ENCODE peak calls at places on chromosome 9, in six cellular contexts. One of them, this sample, is unnamed.

GRCh38 chr9:38029923-38030638 is 38.9 kb downstream of the SHB start:
- DNase-seq in GM12878: no peak
- DNase-seq in GM12891: no peak
- DNase-seq in HepG2: no peak
- DNase-seq in K562: no peak
- DNase-seq in H1: no peak
- DNase-seq in this sample: no peak

GRCh38 chr9:3689555-3689954 is 163.8 kb upstream of the RFX3 start:
- DNase-seq in GM12878: no peak
- DNase-seq in GM12891: no peak
- DNase-seq in HepG2: no peak
- DNase-seq in K562: no peak
- DNase-seq in H1: no peak
- DNase-seq in this sample: no peak

GRCh38 chr9:88870627-88871026 is 120.6 kb upstream of the S1PR3 start:
- DNase-seq in GM12878: no peak
- DNase-seq in GM12891: no peak
- DNase-seq in HepG2: no peak
- DNase-seq in K562: no peak
- DNase-seq in H1: no peak
- DNase-seq in this sample: no peak

GRCh38 chr9:86064220-86064619 is 35.1 kb downstream of the GOLM1 start:
- DNase-seq in GM12878: no peak
- DNase-seq in GM12891: no peak
- DNase-seq in HepG2: no peak
- DNase-seq in K562: no peak
- DNase-seq in H1: no peak
- DNase-seq in this sample: no peak

GRCh38 chr9:107465467-107466451 is 23.8 kb downstream of the KLF4 start:
- DNase-seq in GM12878: no peak
- DNase-seq in GM12891: peak; percentile 58
- DNase-seq in HepG2: no peak
- DNase-seq in K562: peak; percentile 14
- DNase-seq in H1: peak; percentile 80
- DNase-seq in this sample: peak; percentile 53

GRCh38 chr9:78273761-78274160 is 23.2 kb upstream of the PSAT1 start:
- DNase-seq in GM12878: no peak
- DNase-seq in GM12891: no peak
- DNase-seq in HepG2: no peak
- DNase-seq in K562: no peak
- DNase-seq in H1: no peak
- DNase-seq in this sample: no peak

GRCh38 chr9:92726971-92727715 is 37.5 kb downstream of the BICD2 start:
- DNase-seq in GM12878: no peak
- DNase-seq in GM12891: no peak
- DNase-seq in HepG2: no peak
- DNase-seq in K562: no peak
- DNase-seq in H1: peak; percentile 26
- DNase-seq in this sample: no peak

GRCh38 chr9:14205463-14205862 is 108.5 kb downstream of the NFIB start:
- DNase-seq in GM12878: no peak
- DNase-seq in GM12891: no peak
- DNase-seq in HepG2: no peak
- DNase-seq in K562: no peak
- DNase-seq in H1: no peak
- DNase-seq in this sample: no peak

GRCh38 chr9:117303643-117304230 is 111.1 kb downstream of the ASTN2 start:
- DNase-seq in GM12878: no peak
- DNase-seq in GM12891: no peak
- DNase-seq in HepG2: no peak
- DNase-seq in K562: no peak
- DNase-seq in H1: no peak
- DNase-seq in this sample: no peak

GRCh38 chr9:28073278-28073677 is 500.0 kb upstream of the C9orf72 start:
- DNase-seq in GM12878: no peak
- DNase-seq in GM12891: no peak
- DNase-seq in HepG2: peak; percentile 30
- DNase-seq in K562: peak; percentile 6
- DNase-seq in H1: peak; percentile 47
- DNase-seq in this sample: no peak

GRCh38 chr9:132595319-132595718 is 12.9 kb downstream of the BARHL1 start:
- DNase-seq in GM12878: no peak
- DNase-seq in GM12891: no peak
- DNase-seq in HepG2: no peak
- DNase-seq in K562: no peak
- DNase-seq in H1: no peak
- DNase-seq in this sample: no peak

GRCh38 chr9:82606761-82607382 is 456.1 kb downstream of the RASEF start:
- DNase-seq in GM12878: peak; percentile 1
- DNase-seq in GM12891: no peak
- DNase-seq in HepG2: peak; percentile 69
- DNase-seq in K562: peak; percentile 1
- DNase-seq in H1: peak; percentile 58
- DNase-seq in this sample: no peak

DNA sequence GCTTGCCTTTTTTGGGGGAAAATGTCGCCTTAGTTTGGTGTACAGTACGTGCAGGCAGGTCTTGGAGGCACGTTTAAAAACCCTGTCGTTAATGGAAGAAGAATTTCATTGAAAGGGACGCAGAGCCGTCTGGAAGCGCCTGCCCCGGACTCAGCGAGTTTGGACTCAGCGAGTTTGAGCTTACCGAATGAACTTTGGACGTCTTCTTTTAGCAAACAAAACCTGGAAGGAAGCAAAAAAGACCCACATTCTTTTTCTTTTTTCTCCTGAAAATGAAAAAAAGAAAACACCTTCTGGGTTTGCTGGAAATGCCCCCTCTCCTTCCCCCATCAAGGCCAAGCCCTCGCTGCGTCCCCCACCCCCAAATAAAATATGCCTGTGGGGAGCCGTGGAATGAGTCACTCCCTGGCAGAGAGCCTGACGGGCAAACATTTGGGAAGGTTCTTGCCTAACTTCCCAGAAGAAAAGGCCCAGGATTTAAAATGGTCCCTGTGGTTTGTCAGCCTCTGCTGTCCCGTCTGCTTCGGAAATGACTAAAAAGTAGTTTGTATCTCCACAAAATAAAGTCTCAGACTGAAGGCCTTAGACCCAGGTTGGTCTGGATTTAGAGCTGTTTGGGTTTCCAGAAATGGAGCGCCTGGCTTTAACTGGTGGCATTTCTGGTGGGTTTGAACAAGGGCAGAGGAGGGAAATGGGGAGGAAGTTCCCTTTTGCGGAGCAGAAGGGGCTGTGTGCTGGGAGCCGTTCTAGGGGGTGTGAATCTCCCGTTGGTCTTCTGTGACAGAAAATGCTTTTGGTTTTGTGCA is 1.7 kb downstream of the NEK6 start:
- DNase-seq in GM12878: no peak
- DNase-seq in GM12891: no peak
- DNase-seq in HepG2: peak; percentile 91
- DNase-seq in K562: peak; percentile 42
- DNase-seq in H1: no peak
- DNase-seq in this sample: no peak
- TF ChIP-seq POLR2AphosphoS5 in GM12878: no peak
- TF ChIP-seq POLR2AphosphoS5 in GM12891: no peak
- TF ChIP-seq POLR2AphosphoS5 in HepG2: peak; percentile 59
- TF ChIP-seq POLR2AphosphoS5 in K562: no peak
- TF ChIP-seq POLR2AphosphoS5 in H1: no peak
- TF ChIP-seq POLR2AphosphoS5 in this sample: no peak

GRCh38 chr9:96856363-96857286 is 2.3 kb upstream of the ZNF782 start:
- DNase-seq in GM12878: peak; percentile 34
- DNase-seq in GM12891: no peak
- DNase-seq in HepG2: peak; percentile 84
- DNase-seq in K562: peak; percentile 83
- DNase-seq in H1: peak; percentile 74
- DNase-seq in this sample: no peak

GRCh38 chr9:96858018-96858573 is 3.8 kb upstream of the ZNF782 start:
- DNase-seq in GM12878: no peak
- DNase-seq in GM12891: no peak
- DNase-seq in HepG2: peak; percentile 72
- DNase-seq in K562: peak; percentile 82
- DNase-seq in H1: no peak
- DNase-seq in this sample: no peak

GRCh38 chr9:96854877-96855273 is 561 bp upstream of the ZNF782 start:
- DNase-seq in GM12878: no peak
- DNase-seq in GM12891: no peak
- DNase-seq in HepG2: no peak
- DNase-seq in K562: peak; percentile 7
- DNase-seq in H1: no peak
- DNase-seq in this sample: no peak

GRCh38 chr9:96858670-96859069 is 4.4 kb upstream of the ZNF782 start:
- DNase-seq in GM12878: no peak
- DNase-seq in GM12891: no peak
- DNase-seq in HepG2: peak; percentile 40
- DNase-seq in K562: no peak
- DNase-seq in H1: no peak
- DNase-seq in this sample: no peak

DNA sequence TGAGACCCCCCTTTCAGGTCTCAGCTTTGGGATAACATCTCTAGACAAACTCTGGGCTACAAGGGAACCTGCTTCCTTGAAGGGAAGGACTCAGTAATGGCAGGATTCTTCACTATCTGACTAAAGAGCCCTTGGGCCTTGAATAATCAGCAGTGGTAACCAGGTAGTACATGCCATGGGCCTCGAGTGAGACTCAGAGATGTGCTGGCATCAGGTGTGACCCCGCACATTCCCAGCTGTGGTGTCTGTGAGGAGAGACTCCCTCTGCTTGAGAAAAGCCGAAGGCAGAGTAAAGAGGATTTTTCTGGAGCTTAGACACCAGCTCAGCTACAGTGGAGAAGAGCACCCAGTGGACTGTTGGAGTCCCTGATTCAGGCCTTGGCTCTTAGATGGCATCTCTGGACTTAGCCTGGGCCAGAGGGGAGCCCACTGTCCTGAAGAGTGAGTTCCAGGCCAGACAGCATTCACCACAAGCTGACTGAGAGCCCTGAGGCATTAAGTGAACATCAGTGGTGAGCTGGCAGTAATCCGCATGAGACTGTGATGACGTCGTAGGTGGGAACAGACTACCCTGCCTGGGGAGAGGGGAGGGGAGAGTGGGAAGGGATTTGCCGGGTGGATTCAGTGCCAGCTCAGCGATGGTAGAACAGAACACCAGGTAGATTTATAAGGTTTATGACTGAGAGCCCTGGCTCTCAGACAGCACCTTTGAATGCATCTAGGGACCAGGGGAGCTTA is 5.3 kb upstream of the ZNF782 start:
- DNase-seq in GM12878: no peak
- DNase-seq in GM12891: no peak
- DNase-seq in HepG2: no peak
- DNase-seq in K562: no peak
- DNase-seq in H1: no peak
- DNase-seq in this sample: no peak
- TF ChIP-seq TAF1 in GM12878: no peak
- TF ChIP-seq TAF1 in GM12891: no peak
- TF ChIP-seq TAF1 in HepG2: no peak
- TF ChIP-seq TAF1 in K562: no peak
- TF ChIP-seq TAF1 in H1: no peak
- TF ChIP-seq TAF1 in this sample: no peak

GRCh38 chr9:126621056-126621918 is 7.6 kb downstream of the LMX1B start:
- DNase-seq in GM12878: no peak
- DNase-seq in GM12891: no peak
- DNase-seq in HepG2: no peak
- DNase-seq in K562: no peak
- DNase-seq in H1: no peak
- DNase-seq in this sample: no peak

GRCh38 chr9:126620478-126620877 is 6.8 kb downstream of the LMX1B start:
- DNase-seq in GM12878: no peak
- DNase-seq in GM12891: no peak
- DNase-seq in HepG2: no peak
- DNase-seq in K562: no peak
- DNase-seq in H1: no peak
- DNase-seq in this sample: no peak

GRCh38 chr9:126622872-126623271 is 9.1 kb downstream of the LMX1B start:
- DNase-seq in GM12878: no peak
- DNase-seq in GM12891: no peak
- DNase-seq in HepG2: no peak
- DNase-seq in K562: no peak
- DNase-seq in H1: no peak
- DNase-seq in this sample: no peak

GRCh38 chr9:126623314-126623666 is 9.6 kb downstream of the LMX1B start:
- DNase-seq in GM12878: no peak
- DNase-seq in GM12891: no peak
- DNase-seq in HepG2: no peak
- DNase-seq in K562: no peak
- DNase-seq in H1: no peak
- DNase-seq in this sample: no peak

DNA sequence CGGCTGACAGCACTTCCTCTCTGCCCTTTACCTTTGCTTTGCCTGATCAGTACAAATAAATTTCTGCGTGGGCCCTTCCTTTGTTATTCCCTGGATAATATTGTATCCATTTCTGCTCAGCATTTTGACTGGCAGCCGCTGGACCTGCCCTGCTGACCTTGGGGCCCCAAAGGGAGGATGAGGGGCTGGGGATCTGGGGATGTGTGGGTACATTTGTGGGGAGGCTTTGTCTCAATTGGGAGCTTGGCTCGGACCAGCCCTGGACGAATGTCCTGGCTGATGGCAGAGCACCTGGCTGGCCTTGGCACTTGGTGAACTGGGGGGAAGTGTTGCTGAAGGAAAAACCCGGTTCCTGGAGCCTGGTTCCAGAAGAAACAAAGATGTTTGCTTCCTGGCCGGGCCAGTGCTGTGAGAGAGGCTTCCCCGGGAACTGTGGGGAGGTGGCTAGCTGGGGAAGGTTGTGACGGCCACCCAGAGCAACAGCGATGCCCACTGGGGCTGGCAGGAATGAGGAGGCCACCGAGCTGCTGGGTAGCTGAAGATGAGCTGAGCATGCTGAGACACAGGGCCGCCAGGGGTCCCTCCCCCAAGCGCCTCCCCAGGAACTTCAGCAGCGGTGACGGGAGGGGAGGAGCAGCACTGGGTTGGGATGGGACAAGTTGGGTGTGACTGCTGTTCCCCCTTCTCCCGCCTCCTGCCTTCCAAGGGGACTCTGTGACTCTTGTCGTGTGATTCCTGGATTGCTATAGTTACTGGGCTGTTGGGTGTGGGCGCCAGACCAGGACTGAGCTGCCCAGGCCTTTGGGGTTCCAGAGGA is 8.4 kb downstream of the LMX1B start:
- DNase-seq in GM12878: no peak
- DNase-seq in GM12891: no peak
- DNase-seq in HepG2: no peak
- DNase-seq in K562: no peak
- DNase-seq in H1: peak; percentile 60
- DNase-seq in this sample: no peak
- TF ChIP-seq POLR2A in GM12878: no peak
- TF ChIP-seq POLR2A in GM12891: no peak
- TF ChIP-seq POLR2A in HepG2: no peak
- TF ChIP-seq POLR2A in K562: no peak
- TF ChIP-seq POLR2A in H1: no peak
- TF ChIP-seq POLR2A in this sample: no peak

DNA sequence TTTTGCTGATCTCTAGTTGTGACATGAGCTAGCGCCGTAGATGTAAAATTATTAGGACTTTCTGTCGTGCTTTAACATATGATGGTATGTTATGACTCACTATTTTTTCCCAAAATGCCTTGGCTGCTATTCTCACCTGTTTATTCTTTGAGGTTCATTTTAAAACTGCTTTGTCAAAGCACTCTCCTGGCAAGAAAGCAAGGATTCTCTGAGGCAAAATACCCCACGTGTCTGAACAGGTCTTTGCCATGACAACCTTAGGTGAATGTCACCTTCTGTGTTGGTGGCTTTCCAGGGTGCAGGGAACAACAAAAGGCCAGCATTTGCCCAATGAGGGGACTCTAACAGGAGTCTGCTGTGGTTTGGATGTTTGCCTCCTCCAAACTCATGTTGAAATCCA is 30.6 kb upstream of the COL5A1 start:
- DNase-seq in GM12878: no peak
- DNase-seq in GM12891: no peak
- DNase-seq in HepG2: no peak
- DNase-seq in K562: no peak
- DNase-seq in H1: no peak
- DNase-seq in this sample: no peak
- TF ChIP-seq POLR2AphosphoS5 in GM12878: no peak
- TF ChIP-seq POLR2AphosphoS5 in GM12891: no peak
- TF ChIP-seq POLR2AphosphoS5 in HepG2: no peak
- TF ChIP-seq POLR2AphosphoS5 in K562: no peak
- TF ChIP-seq POLR2AphosphoS5 in H1: no peak
- TF ChIP-seq POLR2AphosphoS5 in this sample: no peak